ENCODE peak calls at places on chromosome 9, in five cellular contexts. E is aorta; L is naive thymus-derived CD4-positive, alpha-beta T cell; D is activated T-cell treated with anti-CD3 and anti-CD28 coated beads, Interleukin-2, amount 50 U/mL, for 48 hours; C is NCI-H146. G is an unnamed sample.

GRCh38 chr9:133315997-133316396 is 20.0 kb downstream of the SURF6 start:
- DNase-seq in L (no peak), C (no peak), E (no peak), D (no peak), G (no peak)

GRCh38 chr9:128276574-128277270 is 646 bp downstream of the SWI5 start:
- DNase-seq in D (no peak), E (peak), C (peak), L (no peak), G (peak)

GRCh38 chr9:77679696-77680359 is 31.7 kb upstream of the GNA14 start:
- DNase-seq in D (no peak), L (no peak), E (no peak), C (no peak), G (no peak)

GRCh38 chr9:117224676-117225075 is 190.2 kb downstream of the ASTN2 start:
- DNase-seq in C (peak), D (no peak), L (no peak), E (no peak), G (no peak)

GRCh38 chr9:22107202-22107601 is 98.1 kb upstream of the CDKN2B start:
- DNase-seq in C (no peak), L (no peak), D (no peak), E (no peak), G (no peak)

GRCh38 chr9:113591899-113592625 is 128.5 kb downstream of the RGS3 start:
- DNase-seq in C (no peak), D (no peak), E (peak), L (no peak), G (no peak)

GRCh38 chr9:84691634-84692033 is 22.1 kb downstream of the NTRK2 start:
- DNase-seq in L (no peak), E (no peak), C (no peak), D (no peak), G (no peak)

GRCh38 chr9:29697011-29697410 is 2123.7 kb upstream of the C9orf72 start:
- DNase-seq in E (no peak), C (no peak), D (no peak), L (no peak), G (no peak)

GRCh38 chr9:108885643-108886348 is 23.7 kb downstream of the ACTL7A start:
- DNase-seq in E (no peak), C (peak), D (peak), L (no peak), G (no peak)

GRCh38 chr9:2464624-2465023 is 157.0 kb upstream of the VLDLR start:
- DNase-seq in L (no peak), E (no peak), D (no peak), C (no peak), G (no peak)

GRCh38 chr9:112725961-112726360 is 8.0 kb upstream of the INIP start:
- DNase-seq in C (no peak), E (no peak), D (no peak), L (no peak), G (no peak)

GRCh38 chr9:89969156-89969566 is 364.3 kb downstream of the GADD45G start:
- DNase-seq in L (no peak), D (no peak), E (no peak), C (peak), G (no peak)

GRCh38 chr9:127635198-127635735 is 23.2 kb downstream of the STXBP1 start:
- DNase-seq in E (no peak), D (no peak), L (no peak), C (no peak), G (no peak)

GRCh38 chr9:37100317-37100716 is 20.1 kb upstream of the ZCCHC7 start:
- DNase-seq in E (no peak), L (no peak), D (no peak), C (no peak), G (no peak)

GRCh38 chr9:130898552-130898852 is 1.9 kb upstream of the QRFP start:
- DNase-seq in L (no peak), D (no peak), E (no peak), C (no peak), G (no peak)

GRCh38 chr9:20292002-20292401 is 330.3 kb downstream of the MLLT3 start:
- DNase-seq in C (no peak), E (no peak), L (no peak), D (no peak), G (no peak)

GRCh38 chr9:2616726-2617377 is 4.7 kb upstream of the VLDLR start:
- DNase-seq in C (no peak), E (no peak), L (no peak), D (no peak), G (no peak)

GRCh38 chr9:92894711-92895362 is 17.0 kb upstream of the ZNF484 start:
- DNase-seq in D (no peak), C (no peak), E (no peak), L (no peak), G (no peak)

GRCh38 chr9:78239506-78239905 is 3.6 kb downstream of the CEP78 start:
- DNase-seq in E (no peak), D (no peak), C (peak), L (no peak), G (no peak)

GRCh38 chr9:124513374-124513994 is 6.3 kb upstream of the NR5A1 start:
- DNase-seq in L (no peak), D (no peak), C (no peak), E (peak), G (peak)

GRCh38 chr9:130846487-130847305 is 11.6 kb downstream of the ABL1 start:
- DNase-seq in C (no peak), E (peak), D (no peak), L (no peak), G (no peak)

GRCh38 chr9:72661401-72662135 is 140.2 kb downstream of the TMC1 start:
- DNase-seq in E (no peak), L (no peak), C (no peak), D (no peak), G (no peak)